ENCODE peak calls at places on chromosome 18, in eight cellular contexts. One of them, this sample, is unnamed.

GRCh38 chr18:37403100-37403781 is 162.4 kb downstream of the CELF4 start:
- DNase-seq in transverse colon: no peak
- DNase-seq in endothelial cell of umbilical vein: no peak
- DNase-seq in prostate gland: no peak
- DNase-seq in stomach: no peak
- DNase-seq in IMR-90: peak; percentile 86
- DNase-seq in GM12878: no peak
- DNase-seq in esophagus squamous epithelium: no peak
- DNase-seq in this sample: no peak

GRCh38 chr18:80239830-80240229 is 7.5 kb downstream of the PARD6G start:
- DNase-seq in IMR-90: no peak
- DNase-seq in endothelial cell of umbilical vein: no peak
- DNase-seq in GM12878: no peak
- DNase-seq in prostate gland: no peak
- DNase-seq in stomach: no peak
- DNase-seq in transverse colon: no peak
- DNase-seq in esophagus squamous epithelium: no peak
- DNase-seq in this sample: no peak

GRCh38 chr18:7892556-7892955 is 325.4 kb downstream of the PTPRM start:
- DNase-seq in transverse colon: no peak
- DNase-seq in stomach: no peak
- DNase-seq in IMR-90: no peak
- DNase-seq in GM12878: no peak
- DNase-seq in endothelial cell of umbilical vein: no peak
- DNase-seq in prostate gland: no peak
- DNase-seq in esophagus squamous epithelium: no peak
- DNase-seq in this sample: no peak

GRCh38 chr18:21454725-21455124 is 145.8 kb downstream of the ESCO1 start:
- DNase-seq in GM12878: no peak
- DNase-seq in stomach: no peak
- DNase-seq in prostate gland: no peak
- DNase-seq in esophagus squamous epithelium: no peak
- DNase-seq in transverse colon: no peak
- DNase-seq in endothelial cell of umbilical vein: no peak
- DNase-seq in IMR-90: no peak
- DNase-seq in this sample: no peak

GRCh38 chr18:57353940-57354461 is 1.6 kb downstream of the ST8SIA3 start:
- DNase-seq in stomach: no peak
- DNase-seq in GM12878: no peak
- DNase-seq in transverse colon: no peak
- DNase-seq in endothelial cell of umbilical vein: peak; percentile 22
- DNase-seq in prostate gland: no peak
- DNase-seq in esophagus squamous epithelium: no peak
- DNase-seq in IMR-90: peak; percentile 17
- DNase-seq in this sample: no peak

GRCh38 chr18:23166863-23167531 is 31.7 kb downstream of the CABLES1 start:
- DNase-seq in stomach: no peak
- DNase-seq in prostate gland: no peak
- DNase-seq in GM12878: no peak
- DNase-seq in transverse colon: no peak
- DNase-seq in esophagus squamous epithelium: no peak
- DNase-seq in endothelial cell of umbilical vein: peak; percentile 50
- DNase-seq in IMR-90: no peak
- DNase-seq in this sample: no peak

GRCh38 chr18:46899274-46899948 is 17.9 kb downstream of the PIAS2 start:
- DNase-seq in transverse colon: no peak
- DNase-seq in esophagus squamous epithelium: no peak
- DNase-seq in prostate gland: no peak
- DNase-seq in IMR-90: peak; percentile 11
- DNase-seq in stomach: no peak
- DNase-seq in endothelial cell of umbilical vein: no peak
- DNase-seq in GM12878: no peak
- DNase-seq in this sample: no peak

GRCh38 chr18:7566587-7567486 is at the start of gene PTPRM:
- DNase-seq in transverse colon: peak; percentile 72
- DNase-seq in GM12878: no peak
- DNase-seq in stomach: peak; percentile 82
- DNase-seq in esophagus squamous epithelium: peak; percentile 13
- DNase-seq in IMR-90: peak; percentile 78
- DNase-seq in prostate gland: peak; percentile 80
- DNase-seq in endothelial cell of umbilical vein: peak; percentile 77
- DNase-seq in this sample: peak; percentile 86

DNA sequence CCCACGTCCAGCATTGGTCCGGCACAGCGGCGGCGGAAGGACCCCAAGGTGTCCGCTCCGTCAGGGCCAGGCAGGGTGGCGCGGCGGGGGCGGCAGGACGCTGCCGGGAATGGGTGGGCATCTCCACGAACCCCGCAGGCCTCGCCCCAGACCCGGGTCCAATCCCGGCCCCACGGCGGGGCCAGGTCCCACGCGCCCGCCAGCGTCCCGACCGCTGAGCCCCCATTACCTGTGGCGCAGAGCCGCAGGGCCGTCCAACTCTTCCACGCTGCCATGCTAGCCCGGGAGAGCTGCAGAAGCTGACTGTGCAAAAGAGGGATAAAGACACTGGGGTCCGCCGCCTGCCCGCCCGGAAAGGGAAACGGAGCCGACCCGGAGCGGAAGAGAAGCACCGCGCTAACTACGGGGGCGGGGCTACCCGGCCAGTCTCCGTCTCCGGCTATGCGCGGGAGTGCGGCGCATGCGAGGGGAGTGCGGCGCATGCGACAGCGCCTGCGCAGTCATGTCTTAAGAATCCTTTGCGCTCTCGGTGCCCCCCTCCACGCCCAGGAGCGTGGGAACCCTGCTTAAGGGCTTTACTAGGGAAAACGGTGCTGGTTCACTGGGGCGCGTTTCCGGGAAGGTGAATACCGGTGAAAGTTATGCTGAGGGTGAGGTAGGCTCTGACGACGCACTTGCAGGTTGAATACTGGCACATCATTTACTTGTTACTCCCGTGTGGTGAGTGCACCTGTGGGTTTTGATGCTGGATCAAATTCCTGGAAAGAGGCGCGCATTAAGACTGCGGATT is at the start of gene TMX3:
- DNase-seq in IMR-90: peak; percentile 92
- DNase-seq in prostate gland: peak; percentile 83
- DNase-seq in transverse colon: peak; percentile 93
- DNase-seq in stomach: peak; percentile 91
- DNase-seq in esophagus squamous epithelium: peak; percentile 27
- DNase-seq in endothelial cell of umbilical vein: peak; percentile 96
- DNase-seq in GM12878: peak; percentile 82
- DNase-seq in this sample: peak; percentile 89
- TF ChIP-seq POLR2A in IMR-90: no peak
- TF ChIP-seq POLR2A in prostate gland: no peak
- TF ChIP-seq POLR2A in transverse colon: peak; percentile 26
- TF ChIP-seq POLR2A in stomach: no peak
- TF ChIP-seq POLR2A in esophagus squamous epithelium: no peak
- TF ChIP-seq POLR2A in endothelial cell of umbilical vein: peak; percentile 77
- TF ChIP-seq POLR2A in GM12878: peak; percentile 79
- TF ChIP-seq POLR2A in this sample: no peak

GRCh38 chr18:48539406-48540328 is 836 bp downstream of the CTIF start:
- DNase-seq in transverse colon: peak; percentile 45
- DNase-seq in GM12878: no peak
- DNase-seq in stomach: peak; percentile 32
- DNase-seq in prostate gland: no peak
- DNase-seq in esophagus squamous epithelium: no peak
- DNase-seq in endothelial cell of umbilical vein: peak; percentile 59
- DNase-seq in IMR-90: peak; percentile 59
- DNase-seq in this sample: peak; percentile 47

GRCh38 chr18:48538531-48539405 is at the start of gene CTIF:
- DNase-seq in stomach: peak; percentile 95
- DNase-seq in IMR-90: peak; percentile 96
- DNase-seq in endothelial cell of umbilical vein: peak; percentile 96
- DNase-seq in prostate gland: peak; percentile 97
- DNase-seq in esophagus squamous epithelium: peak; percentile 69
- DNase-seq in transverse colon: peak; percentile 96
- DNase-seq in GM12878: peak; percentile 12
- DNase-seq in this sample: peak; percentile 98

GRCh38 chr18:48541747-48542108 is 2.9 kb downstream of the CTIF start:
- DNase-seq in IMR-90: no peak
- DNase-seq in prostate gland: no peak
- DNase-seq in transverse colon: no peak
- DNase-seq in GM12878: no peak
- DNase-seq in stomach: no peak
- DNase-seq in endothelial cell of umbilical vein: no peak
- DNase-seq in esophagus squamous epithelium: no peak
- DNase-seq in this sample: no peak

GRCh38 chr18:48541026-48541746 is 2.4 kb downstream of the CTIF start:
- DNase-seq in transverse colon: peak; percentile 75
- DNase-seq in endothelial cell of umbilical vein: peak; percentile 65
- DNase-seq in esophagus squamous epithelium: no peak
- DNase-seq in GM12878: no peak
- DNase-seq in prostate gland: peak; percentile 66
- DNase-seq in stomach: peak; percentile 74
- DNase-seq in IMR-90: peak; percentile 75
- DNase-seq in this sample: peak; percentile 65

DNA sequence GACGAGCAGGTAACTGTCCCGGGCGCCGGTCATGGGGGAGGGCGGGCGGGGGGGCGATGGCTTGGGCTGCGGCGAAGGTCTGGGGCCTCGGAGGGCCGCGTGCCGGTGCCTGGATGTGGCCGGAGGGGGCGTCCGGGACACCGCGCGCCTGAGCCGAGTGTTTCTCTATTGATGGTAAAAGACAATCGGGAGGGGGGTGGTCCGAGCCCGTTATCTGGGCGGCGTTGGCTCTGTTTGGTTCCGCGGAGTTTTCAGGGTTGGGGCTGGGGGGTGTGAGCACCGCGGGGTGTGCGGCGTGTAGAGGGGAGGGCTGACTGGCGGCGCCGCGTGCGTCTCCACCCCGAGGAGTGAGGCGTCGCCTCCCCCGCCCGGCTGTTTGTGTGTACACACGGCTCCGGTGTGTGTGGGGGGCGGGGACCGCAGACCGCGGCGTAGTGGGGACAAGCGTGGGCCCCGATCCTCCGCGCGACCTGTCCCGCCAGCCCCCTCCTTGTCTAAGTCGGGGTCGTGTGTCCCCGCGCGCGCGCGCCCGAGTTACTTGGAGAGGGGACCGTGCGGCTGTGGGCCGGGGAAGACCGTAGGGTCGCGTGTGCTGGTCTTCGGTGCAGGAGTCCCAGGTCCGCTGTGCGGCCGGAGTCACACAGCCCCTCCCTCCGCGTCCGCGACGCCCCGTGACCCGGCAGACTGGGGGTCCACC is 1.6 kb downstream of the CTIF start:
- DNase-seq in stomach: peak; percentile 65
- DNase-seq in transverse colon: peak; percentile 77
- DNase-seq in prostate gland: peak; percentile 58
- DNase-seq in endothelial cell of umbilical vein: peak; percentile 69
- DNase-seq in IMR-90: peak; percentile 58
- DNase-seq in GM12878: no peak
- DNase-seq in esophagus squamous epithelium: peak; percentile 7
- DNase-seq in this sample: peak; percentile 65
- TF ChIP-seq CTCF in stomach: no peak
- TF ChIP-seq CTCF in transverse colon: peak; percentile 11
- TF ChIP-seq CTCF in prostate gland: no peak
- TF ChIP-seq CTCF in endothelial cell of umbilical vein: peak; percentile 48
- TF ChIP-seq CTCF in IMR-90: peak; percentile 23
- TF ChIP-seq CTCF in GM12878: no peak
- TF ChIP-seq CTCF in esophagus squamous epithelium: no peak
- TF ChIP-seq CTCF in this sample: no peak

GRCh38 chr18:49669403-49669802 is 107.5 kb downstream of the LIPG start:
- DNase-seq in transverse colon: no peak
- DNase-seq in IMR-90: no peak
- DNase-seq in prostate gland: no peak
- DNase-seq in esophagus squamous epithelium: no peak
- DNase-seq in stomach: no peak
- DNase-seq in endothelial cell of umbilical vein: no peak
- DNase-seq in GM12878: no peak
- DNase-seq in this sample: no peak

GRCh38 chr18:49672853-49673252 is 111.0 kb downstream of the LIPG start:
- DNase-seq in GM12878: no peak
- DNase-seq in prostate gland: no peak
- DNase-seq in stomach: no peak
- DNase-seq in transverse colon: no peak
- DNase-seq in IMR-90: no peak
- DNase-seq in esophagus squamous epithelium: no peak
- DNase-seq in endothelial cell of umbilical vein: no peak
- DNase-seq in this sample: no peak

GRCh38 chr18:49667462-49667861 is 105.6 kb downstream of the LIPG start:
- DNase-seq in GM12878: no peak
- DNase-seq in transverse colon: no peak
- DNase-seq in IMR-90: no peak
- DNase-seq in esophagus squamous epithelium: no peak
- DNase-seq in endothelial cell of umbilical vein: no peak
- DNase-seq in stomach: no peak
- DNase-seq in prostate gland: no peak
- DNase-seq in this sample: no peak

GRCh38 chr18:49666045-49666444 is 104.2 kb downstream of the LIPG start:
- DNase-seq in stomach: no peak
- DNase-seq in transverse colon: no peak
- DNase-seq in IMR-90: peak; percentile 48
- DNase-seq in esophagus squamous epithelium: no peak
- DNase-seq in GM12878: no peak
- DNase-seq in endothelial cell of umbilical vein: peak; percentile 36
- DNase-seq in prostate gland: no peak
- DNase-seq in this sample: no peak

GRCh38 chr18:49668583-49669290 is 106.9 kb downstream of the LIPG start:
- DNase-seq in transverse colon: peak; percentile 20
- DNase-seq in IMR-90: no peak
- DNase-seq in stomach: no peak
- DNase-seq in endothelial cell of umbilical vein: no peak
- DNase-seq in GM12878: no peak
- DNase-seq in esophagus squamous epithelium: no peak
- DNase-seq in prostate gland: no peak
- DNase-seq in this sample: peak; percentile 42
- H3K27ac ChIP-seq in transverse colon: peak overlapping the region; percentile 25
- H3K27ac ChIP-seq in IMR-90: no peak overlapping the region
- H3K27ac ChIP-seq in stomach: no peak overlapping the region
- H3K27ac ChIP-seq in endothelial cell of umbilical vein: no peak overlapping the region
- H3K27ac ChIP-seq in GM12878: no peak overlapping the region
- H3K27ac ChIP-seq in esophagus squamous epithelium: no peak overlapping the region
- H3K27ac ChIP-seq in prostate gland: no peak overlapping the region
- H3K27ac ChIP-seq in this sample: peak overlapping the region; percentile 52

GRCh38 chr18:70288171-70288850 is 534 bp upstream of the SOCS6 start:
- DNase-seq in prostate gland: peak; percentile 24
- DNase-seq in IMR-90: peak; percentile 39
- DNase-seq in esophagus squamous epithelium: no peak
- DNase-seq in transverse colon: peak; percentile 58
- DNase-seq in endothelial cell of umbilical vein: peak; percentile 34
- DNase-seq in stomach: peak; percentile 53
- DNase-seq in GM12878: no peak
- DNase-seq in this sample: peak; percentile 44

GRCh38 chr18:70289351-70290330 is 796 bp downstream of the SOCS6 start:
- DNase-seq in GM12878: no peak
- DNase-seq in prostate gland: peak; percentile 11
- DNase-seq in stomach: peak; percentile 42
- DNase-seq in endothelial cell of umbilical vein: peak; percentile 51
- DNase-seq in IMR-90: peak; percentile 31
- DNase-seq in esophagus squamous epithelium: no peak
- DNase-seq in transverse colon: peak; percentile 49
- DNase-seq in this sample: peak; percentile 22

GRCh38 chr18:70287731-70288130 is 1.1 kb upstream of the SOCS6 start:
- DNase-seq in GM12878: no peak
- DNase-seq in esophagus squamous epithelium: no peak
- DNase-seq in IMR-90: no peak
- DNase-seq in endothelial cell of umbilical vein: no peak
- DNase-seq in transverse colon: no peak
- DNase-seq in prostate gland: no peak
- DNase-seq in stomach: no peak
- DNase-seq in this sample: no peak

GRCh38 chr18:70290482-70291294 is 1.8 kb downstream of the SOCS6 start:
- DNase-seq in IMR-90: no peak
- DNase-seq in GM12878: no peak
- DNase-seq in prostate gland: no peak
- DNase-seq in stomach: no peak
- DNase-seq in esophagus squamous epithelium: no peak
- DNase-seq in endothelial cell of umbilical vein: no peak
- DNase-seq in transverse colon: no peak
- DNase-seq in this sample: no peak

GRCh38 chr18:70288851-70289328 is at the start of gene SOCS6:
- DNase-seq in transverse colon: peak; percentile 63
- DNase-seq in stomach: peak; percentile 65
- DNase-seq in endothelial cell of umbilical vein: peak; percentile 60
- DNase-seq in esophagus squamous epithelium: peak; percentile 4
- DNase-seq in IMR-90: peak; percentile 66
- DNase-seq in GM12878: no peak
- DNase-seq in prostate gland: peak; percentile 30
- DNase-seq in this sample: peak; percentile 31
- TF ChIP-seq POLR2A in transverse colon: peak; percentile 63
- TF ChIP-seq POLR2A in stomach: no peak
- TF ChIP-seq POLR2A in endothelial cell of umbilical vein: peak; percentile 75
- TF ChIP-seq POLR2A in esophagus squamous epithelium: peak; percentile 68
- TF ChIP-seq POLR2A in IMR-90: peak; percentile 85
- TF ChIP-seq POLR2A in GM12878: peak; percentile 85
- TF ChIP-seq POLR2A in prostate gland: peak; percentile 42
- TF ChIP-seq POLR2A in this sample: peak; percentile 31